ENCODE peak calls at places on chromosomes 13 and 19, in eight cellular contexts. One of them, this sample, is unnamed.

GRCh38 chr19:55146648-55147218 is 2.3 kb downstream of the TNNT1 start:
- DNase-seq in left ventricle myocardium inferior: no peak
- DNase-seq in heart left ventricle: peak
- DNase-seq in dorsolateral prefrontal cortex: no peak
- DNase-seq in WERI-Rb-1: peak
- DNase-seq in GM23248: peak
- DNase-seq in esophagus muscularis mucosa: no peak
- DNase-seq in uterus: no peak
- DNase-seq in this sample: peak

GRCh38 chr19:44640518-44640917 is 3.2 kb upstream of the PVR start:
- DNase-seq in uterus: no peak
- DNase-seq in WERI-Rb-1: no peak
- DNase-seq in esophagus muscularis mucosa: no peak
- DNase-seq in heart left ventricle: no peak
- DNase-seq in GM23248: peak
- DNase-seq in dorsolateral prefrontal cortex: no peak
- DNase-seq in left ventricle myocardium inferior: no peak
- DNase-seq in this sample: no peak

GRCh38 chr13:102584423-102584822 is 12.4 kb upstream of the TPP2 start:
- DNase-seq in esophagus muscularis mucosa: no peak
- DNase-seq in dorsolateral prefrontal cortex: no peak
- DNase-seq in heart left ventricle: no peak
- DNase-seq in uterus: no peak
- DNase-seq in GM23248: no peak
- DNase-seq in left ventricle myocardium inferior: no peak
- DNase-seq in WERI-Rb-1: no peak
- DNase-seq in this sample: peak

GRCh38 chr19:1668339-1669123 is 16.1 kb upstream of the TCF3 start:
- DNase-seq in GM23248: no peak
- DNase-seq in heart left ventricle: no peak
- DNase-seq in dorsolateral prefrontal cortex: no peak
- DNase-seq in left ventricle myocardium inferior: no peak
- DNase-seq in uterus: no peak
- DNase-seq in esophagus muscularis mucosa: no peak
- DNase-seq in WERI-Rb-1: peak
- DNase-seq in this sample: peak

GRCh38 chr19:584240-585001 is 5.3 kb upstream of the HCN2 start:
- DNase-seq in heart left ventricle: no peak
- DNase-seq in uterus: peak
- DNase-seq in left ventricle myocardium inferior: peak
- DNase-seq in WERI-Rb-1: peak
- DNase-seq in GM23248: peak
- DNase-seq in dorsolateral prefrontal cortex: no peak
- DNase-seq in esophagus muscularis mucosa: no peak
- DNase-seq in this sample: peak

GRCh38 chr13:61824168-61824567 is 408.5 kb upstream of the PCDH20 start:
- DNase-seq in uterus: no peak
- DNase-seq in dorsolateral prefrontal cortex: no peak
- DNase-seq in left ventricle myocardium inferior: no peak
- DNase-seq in esophagus muscularis mucosa: no peak
- DNase-seq in WERI-Rb-1: no peak
- DNase-seq in heart left ventricle: no peak
- DNase-seq in GM23248: no peak
- DNase-seq in this sample: no peak

GRCh38 chr19:33638167-33639033 is 16.6 kb downstream of the CHST8 start:
- DNase-seq in left ventricle myocardium inferior: no peak
- DNase-seq in esophagus muscularis mucosa: no peak
- DNase-seq in uterus: no peak
- DNase-seq in WERI-Rb-1: no peak
- DNase-seq in dorsolateral prefrontal cortex: no peak
- DNase-seq in heart left ventricle: no peak
- DNase-seq in GM23248: no peak
- DNase-seq in this sample: no peak

GRCh38 chr13:67726979-67727378 is 496.8 kb upstream of the PCDH9 start:
- DNase-seq in left ventricle myocardium inferior: no peak
- DNase-seq in esophagus muscularis mucosa: no peak
- DNase-seq in dorsolateral prefrontal cortex: no peak
- DNase-seq in WERI-Rb-1: no peak
- DNase-seq in heart left ventricle: no peak
- DNase-seq in uterus: no peak
- DNase-seq in GM23248: no peak
- DNase-seq in this sample: no peak

GRCh38 chr19:12092065-12092867 is 27.7 kb downstream of the ZNF844 start:
- DNase-seq in left ventricle myocardium inferior: peak
- DNase-seq in GM23248: peak
- DNase-seq in WERI-Rb-1: no peak
- DNase-seq in heart left ventricle: peak
- DNase-seq in dorsolateral prefrontal cortex: peak
- DNase-seq in esophagus muscularis mucosa: peak
- DNase-seq in uterus: peak
- DNase-seq in this sample: peak

GRCh38 chr13:35889560-35889959 is 241.6 kb downstream of the DCLK1 start:
- DNase-seq in esophagus muscularis mucosa: no peak
- DNase-seq in left ventricle myocardium inferior: no peak
- DNase-seq in WERI-Rb-1: no peak
- DNase-seq in heart left ventricle: no peak
- DNase-seq in uterus: no peak
- DNase-seq in GM23248: peak
- DNase-seq in dorsolateral prefrontal cortex: no peak
- DNase-seq in this sample: no peak

GRCh38 chr19:41804327-41804726 is 7.9 kb downstream of the CEACAM3 start:
- DNase-seq in left ventricle myocardium inferior: no peak
- DNase-seq in esophagus muscularis mucosa: no peak
- DNase-seq in uterus: no peak
- DNase-seq in WERI-Rb-1: no peak
- DNase-seq in GM23248: no peak
- DNase-seq in dorsolateral prefrontal cortex: no peak
- DNase-seq in heart left ventricle: no peak
- DNase-seq in this sample: no peak

GRCh38 chr13:113836917-113837553 is 26.8 kb downstream of the GAS6 start:
- DNase-seq in WERI-Rb-1: peak
- DNase-seq in uterus: peak
- DNase-seq in left ventricle myocardium inferior: peak
- DNase-seq in esophagus muscularis mucosa: no peak
- DNase-seq in dorsolateral prefrontal cortex: no peak
- DNase-seq in heart left ventricle: peak
- DNase-seq in GM23248: peak
- DNase-seq in this sample: peak
- H3K27ac ChIP-seq in WERI-Rb-1: peak
- H3K27ac ChIP-seq in uterus: peak
- H3K27ac ChIP-seq in left ventricle myocardium inferior: peak
- H3K27ac ChIP-seq in esophagus muscularis mucosa: peak
- H3K27ac ChIP-seq in dorsolateral prefrontal cortex: peak
- H3K27ac ChIP-seq in heart left ventricle: peak
- H3K27ac ChIP-seq in GM23248: peak
- H3K27ac ChIP-seq in this sample: peak

GRCh38 chr13:99463998-99464397 is 37.3 kb upstream of the TM9SF2 start:
- DNase-seq in esophagus muscularis mucosa: no peak
- DNase-seq in dorsolateral prefrontal cortex: no peak
- DNase-seq in uterus: no peak
- DNase-seq in WERI-Rb-1: no peak
- DNase-seq in heart left ventricle: no peak
- DNase-seq in left ventricle myocardium inferior: no peak
- DNase-seq in GM23248: no peak
- DNase-seq in this sample: no peak
- H3K27ac ChIP-seq in esophagus muscularis mucosa: no peak
- H3K27ac ChIP-seq in dorsolateral prefrontal cortex: no peak
- H3K27ac ChIP-seq in uterus: no peak
- H3K27ac ChIP-seq in WERI-Rb-1: no peak
- H3K27ac ChIP-seq in heart left ventricle: no peak
- H3K27ac ChIP-seq in left ventricle myocardium inferior: no peak
- H3K27ac ChIP-seq in GM23248: no peak
- H3K27ac ChIP-seq in this sample: no peak

DNA sequence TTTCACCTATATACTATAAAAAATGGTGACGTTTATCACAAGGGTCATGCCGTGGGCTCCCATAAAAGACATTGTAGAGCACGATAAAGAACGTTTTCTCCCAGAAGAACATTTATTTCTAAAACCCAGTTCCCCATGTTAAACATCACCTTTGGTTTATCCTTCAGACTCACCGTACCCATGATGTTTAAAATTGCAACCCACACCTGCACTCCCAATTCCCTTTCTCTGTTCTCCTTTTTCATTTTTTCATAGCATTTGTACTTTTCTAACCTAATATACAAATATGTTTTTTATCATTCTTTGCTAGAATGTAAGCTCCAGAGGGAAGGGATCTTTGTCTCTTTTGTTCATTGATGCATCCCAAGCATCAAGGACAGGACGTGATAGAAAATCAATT is 2.0 kb downstream of the RCBTB2 start:
- DNase-seq in heart left ventricle: no peak
- DNase-seq in left ventricle myocardium inferior: no peak
- DNase-seq in GM23248: no peak
- DNase-seq in WERI-Rb-1: no peak
- DNase-seq in dorsolateral prefrontal cortex: no peak
- DNase-seq in uterus: no peak
- DNase-seq in esophagus muscularis mucosa: no peak
- DNase-seq in this sample: no peak
- H3K27ac ChIP-seq in heart left ventricle: peak
- H3K27ac ChIP-seq in left ventricle myocardium inferior: peak
- H3K27ac ChIP-seq in GM23248: no peak
- H3K27ac ChIP-seq in WERI-Rb-1: no peak
- H3K27ac ChIP-seq in dorsolateral prefrontal cortex: no peak
- H3K27ac ChIP-seq in uterus: peak
- H3K27ac ChIP-seq in esophagus muscularis mucosa: peak
- H3K27ac ChIP-seq in this sample: no peak

DNA sequence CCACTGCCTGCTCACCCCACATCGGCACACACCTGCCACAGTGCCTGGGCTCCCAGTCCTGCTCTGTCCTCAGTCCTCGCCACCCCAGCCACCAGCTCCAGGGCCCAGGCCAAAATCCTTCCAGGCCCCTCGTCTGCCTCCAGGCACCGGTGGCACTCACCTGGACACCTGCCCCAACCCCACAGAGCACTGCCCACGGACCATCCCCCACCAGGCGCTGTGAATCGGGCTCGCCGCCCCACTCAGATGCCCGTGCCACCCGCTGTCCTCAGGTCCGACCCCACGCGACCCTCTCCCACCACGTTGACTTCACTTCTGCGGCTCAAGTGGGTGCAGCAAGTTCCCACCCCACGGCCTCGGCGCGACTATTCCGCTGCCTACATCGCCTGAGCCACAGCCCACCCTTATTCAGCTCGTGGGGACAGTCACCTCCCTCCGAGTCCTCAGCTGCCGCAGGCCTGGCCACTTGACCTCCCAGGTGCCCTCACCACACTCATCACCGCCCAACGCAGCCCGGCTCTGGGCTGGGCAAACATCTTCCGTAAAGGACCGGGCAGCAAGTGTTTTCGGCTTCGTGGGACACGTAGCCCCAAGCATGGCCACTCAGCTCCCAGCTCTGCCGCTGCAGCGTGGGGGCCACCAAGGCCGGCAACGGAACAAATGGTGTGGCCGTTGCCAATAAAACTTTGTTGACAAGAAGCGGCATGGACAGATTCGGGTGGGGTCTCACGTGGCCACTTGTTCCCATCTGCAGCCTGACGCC is 5.7 kb downstream of the PIP5K1C start:
- DNase-seq in GM23248: no peak
- DNase-seq in WERI-Rb-1: no peak
- DNase-seq in uterus: no peak
- DNase-seq in left ventricle myocardium inferior: no peak
- DNase-seq in esophagus muscularis mucosa: no peak
- DNase-seq in heart left ventricle: no peak
- DNase-seq in dorsolateral prefrontal cortex: no peak
- DNase-seq in this sample: no peak
- H3K27ac ChIP-seq in GM23248: no peak
- H3K27ac ChIP-seq in WERI-Rb-1: peak
- H3K27ac ChIP-seq in uterus: no peak
- H3K27ac ChIP-seq in left ventricle myocardium inferior: no peak
- H3K27ac ChIP-seq in esophagus muscularis mucosa: peak
- H3K27ac ChIP-seq in heart left ventricle: peak
- H3K27ac ChIP-seq in dorsolateral prefrontal cortex: no peak
- H3K27ac ChIP-seq in this sample: no peak

DNA sequence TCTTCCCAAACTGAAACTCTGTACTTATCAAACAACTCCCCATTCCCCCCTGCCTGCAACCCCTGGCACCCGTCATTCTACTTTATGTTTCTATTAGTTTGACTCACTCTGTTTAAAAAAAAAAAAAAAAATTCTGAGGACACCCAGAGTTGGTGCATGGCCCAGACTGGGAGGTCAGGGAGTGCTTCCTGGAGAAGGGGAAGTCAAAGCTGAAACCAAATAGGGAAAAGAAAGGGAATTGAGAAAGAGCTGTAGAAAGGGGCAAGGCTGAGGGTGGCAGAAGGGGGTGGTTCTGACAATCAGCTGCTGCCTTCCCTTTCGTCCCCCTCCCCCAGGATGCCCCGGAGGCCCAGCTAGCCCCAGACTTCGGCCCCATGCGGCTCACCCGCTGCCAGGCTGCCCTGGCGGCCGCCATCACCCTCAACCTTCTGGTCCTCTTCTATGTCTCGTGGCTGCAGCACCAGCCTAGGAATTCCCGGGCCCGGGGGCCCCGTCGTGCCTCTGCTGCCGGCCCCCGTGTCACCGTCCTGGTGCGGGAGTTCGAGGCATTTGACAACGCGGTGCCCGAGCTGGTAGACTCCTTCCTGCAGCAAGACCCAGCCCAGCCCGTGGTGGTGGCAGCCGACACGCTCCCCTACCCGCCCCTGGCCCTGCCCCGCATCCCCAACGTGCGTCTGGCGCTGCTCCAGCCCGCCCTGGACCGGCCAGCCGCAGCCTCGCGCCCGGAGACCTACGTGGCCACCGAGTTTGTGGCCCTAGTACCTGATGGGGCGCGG is 9.0 kb upstream of the STRN4 start:
- DNase-seq in heart left ventricle: no peak
- DNase-seq in WERI-Rb-1: no peak
- DNase-seq in uterus: no peak
- DNase-seq in esophagus muscularis mucosa: no peak
- DNase-seq in left ventricle myocardium inferior: no peak
- DNase-seq in GM23248: peak
- DNase-seq in dorsolateral prefrontal cortex: no peak
- DNase-seq in this sample: no peak
- H3K27ac ChIP-seq in heart left ventricle: peak
- H3K27ac ChIP-seq in WERI-Rb-1: no peak
- H3K27ac ChIP-seq in uterus: no peak
- H3K27ac ChIP-seq in esophagus muscularis mucosa: peak
- H3K27ac ChIP-seq in left ventricle myocardium inferior: no peak
- H3K27ac ChIP-seq in GM23248: no peak
- H3K27ac ChIP-seq in dorsolateral prefrontal cortex: no peak
- H3K27ac ChIP-seq in this sample: no peak